ENCODE peak calls at places on chromosome 13, in ten cellular contexts. K is fibroblast of lung, D is heart left ventricle, Q is mammary epithelial cell, F is suprapubic skin, M is tibial artery, L is heart right ventricle, N is GM23338, H is AG04450, P is aorta. O is an unnamed sample.

GRCh38 chr13:35833571-35834305 is 297.4 kb downstream of the DCLK1 start:
- DNase-seq in K (no peak), D (no peak), Q (no peak), F (no peak), M (no peak), L (no peak), N (no peak), H (no peak), P (no peak), O (no peak)

GRCh38 chr13:29362849-29363604 is 232.5 kb downstream of the SLC7A1 start:
- DNase-seq in K (peak), D (no peak), Q (peak), F (no peak), M (no peak), L (peak), N (peak), H (peak), P (peak), O (no peak)

GRCh38 chr13:106981050-106981449 is 413.1 kb upstream of the ARGLU1 start:
- DNase-seq in K (no peak), D (no peak), Q (no peak), F (no peak), M (no peak), L (no peak), N (no peak), H (no peak), P (no peak), O (no peak)

GRCh38 chr13:74562381-74562780 is 428.2 kb upstream of the KLF12 start:
- DNase-seq in K (peak), D (no peak), Q (peak), F (no peak), M (no peak), L (no peak), N (no peak), H (no peak), P (no peak), O (no peak)

GRCh38 chr13:73715114-73715909 is 418.9 kb downstream of the KLF12 start:
- DNase-seq in K (no peak), D (no peak), Q (peak), F (no peak), M (no peak), L (no peak), N (no peak), H (no peak), P (no peak), O (no peak)

GRCh38 chr13:94749162-94749561 is 36.8 kb upstream of the SOX21 start:
- DNase-seq in K (no peak), D (no peak), Q (no peak), F (no peak), M (no peak), L (no peak), N (no peak), H (no peak), P (no peak), O (no peak)

GRCh38 chr13:63435668-63436275 is 2020.1 kb upstream of the PCDH20 start:
- DNase-seq in K (peak), D (no peak), Q (peak), F (no peak), M (no peak), L (no peak), N (no peak), H (peak), P (no peak), O (peak)

GRCh38 chr13:78780708-78781107 is 121.8 kb upstream of the OBI1 start:
- DNase-seq in K (no peak), D (no peak), Q (no peak), F (no peak), M (no peak), L (no peak), N (no peak), H (no peak), P (no peak), O (no peak)

GRCh38 chr13:44292545-44292944 is 81.1 kb upstream of the SERP2 start:
- DNase-seq in K (no peak), D (no peak), Q (no peak), F (no peak), M (no peak), L (peak), N (no peak), H (no peak), P (no peak), O (no peak)

GRCh38 chr13:74556002-74556551 is 421.9 kb upstream of the KLF12 start:
- DNase-seq in K (no peak), D (no peak), Q (no peak), F (no peak), M (no peak), L (no peak), N (no peak), H (no peak), P (no peak), O (no peak)

GRCh38 chr13:75399168-75399878 is 82.6 kb downstream of the TBC1D4 start:
- DNase-seq in K (peak), D (no peak), Q (no peak), F (no peak), M (no peak), L (no peak), N (no peak), H (no peak), P (no peak), O (no peak)

GRCh38 chr13:50006426-50007135 is 8.7 kb upstream of the KCNRG start:
- DNase-seq in K (peak), D (no peak), Q (no peak), F (no peak), M (no peak), L (no peak), N (no peak), H (no peak), P (no peak), O (no peak)

GRCh38 chr13:29522044-29522685 is 73.3 kb downstream of the SLC7A1 start:
- DNase-seq in K (peak), D (no peak), Q (no peak), F (no peak), M (peak), L (no peak), N (no peak), H (no peak), P (no peak), O (no peak)

GRCh38 chr13:73544175-73544574 is 485.4 kb downstream of the KLF5 start:
- DNase-seq in K (no peak), D (no peak), Q (no peak), F (no peak), M (no peak), L (no peak), N (no peak), H (no peak), P (no peak), O (no peak)

GRCh38 chr13:20425819-20426219 is 99.8 kb downstream of the CRYL1 start:
- DNase-seq in K (peak), D (no peak), Q (peak), F (peak), M (no peak), L (no peak), N (no peak), H (no peak), P (no peak), O (no peak)

GRCh38 chr13:100597253-100597652 is 8.7 kb upstream of the GGACT start:
- DNase-seq in K (peak), D (no peak), Q (no peak), F (no peak), M (no peak), L (no peak), N (no peak), H (no peak), P (no peak), O (no peak)

GRCh38 chr13:99356216-99357089 is 49.3 kb upstream of the GPR183 start:
- DNase-seq in K (peak), D (no peak), Q (no peak), F (no peak), M (peak), L (peak), N (no peak), H (peak), P (no peak), O (no peak)

GRCh38 chr13:67351915-67352314 is 121.8 kb upstream of the PCDH9 start:
- DNase-seq in K (peak), D (no peak), Q (no peak), F (no peak), M (no peak), L (no peak), N (no peak), H (no peak), P (no peak), O (no peak)

GRCh38 chr13:90968510-90968909 is 379.0 kb upstream of the MIR17HG start:
- DNase-seq in K (peak), D (no peak), Q (peak), F (no peak), M (no peak), L (no peak), N (peak), H (no peak), P (no peak), O (no peak)

GRCh38 chr13:46010148-46010547 is 42.4 kb downstream of the ZC3H13 start:
- DNase-seq in K (no peak), D (no peak), Q (no peak), F (no peak), M (no peak), L (no peak), N (peak), H (no peak), P (no peak), O (no peak)

GRCh38 chr13:30730526-30730925 is 4.8 kb upstream of the ALOX5AP start:
- DNase-seq in K (no peak), D (no peak), Q (no peak), F (no peak), M (no peak), L (no peak), N (peak), H (no peak), P (no peak), O (no peak)
- H3K27ac ChIP-seq in K (no peak), D (no peak), Q (no peak), F (no peak), M (peak), L (no peak), N (no peak), H (no peak), P (no peak), O (no peak)

GRCh38 chr13:111061338-111062045 is 53.6 kb upstream of the ARHGEF7 start:
- DNase-seq in K (no peak), D (no peak), Q (no peak), F (no peak), M (no peak), L (no peak), N (no peak), H (no peak), P (no peak), O (no peak)

GRCh38 chr13:111064661-111065060 is 50.4 kb upstream of the ARHGEF7 start:
- DNase-seq in K (no peak), D (no peak), Q (no peak), F (no peak), M (no peak), L (no peak), N (no peak), H (no peak), P (no peak), O (no peak)

GRCh38 chr13:111062305-111062704 is 52.8 kb upstream of the ARHGEF7 start:
- DNase-seq in K (no peak), D (no peak), Q (no peak), F (no peak), M (no peak), L (no peak), N (no peak), H (no peak), P (no peak), O (no peak)

GRCh38 chr13:111058796-111059506 is 56.2 kb upstream of the ARHGEF7 start:
- DNase-seq in K (no peak), D (no peak), Q (peak), F (no peak), M (no peak), L (no peak), N (no peak), H (no peak), P (no peak), O (no peak)

DNA sequence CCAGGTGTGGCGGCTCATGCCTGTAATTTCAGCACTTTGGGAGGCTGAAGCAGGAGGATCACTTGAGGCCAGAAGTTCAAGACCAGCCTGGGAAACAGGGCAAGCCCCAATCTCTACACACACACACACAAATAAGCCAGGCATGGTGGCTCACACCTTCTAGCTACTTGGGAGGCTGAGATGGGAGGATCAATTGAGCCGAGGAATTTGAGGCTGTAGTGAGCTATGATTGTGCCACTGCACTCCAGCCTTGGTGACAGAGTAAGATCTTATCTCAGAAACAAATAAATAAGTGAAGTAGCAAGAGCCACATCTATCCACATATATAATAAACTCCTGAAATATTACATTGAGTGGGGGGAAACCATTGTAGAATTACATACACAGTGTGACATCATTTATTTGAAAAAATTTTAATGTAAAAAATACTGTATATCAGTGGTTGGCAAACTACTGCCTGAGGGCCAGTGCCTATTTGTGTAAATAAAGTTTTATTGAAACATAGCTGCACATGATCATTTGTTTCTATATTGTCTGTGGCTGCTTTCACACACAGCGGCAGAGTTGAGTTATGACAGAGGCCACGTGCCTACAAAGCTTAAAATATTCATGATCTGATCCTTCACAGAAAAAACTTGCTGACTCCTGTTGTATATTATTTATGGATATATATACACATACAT is 54.7 kb upstream of the ARHGEF7 start:
- DNase-seq in K (no peak), D (no peak), Q (no peak), F (no peak), M (no peak), L (no peak), N (no peak), H (no peak), P (no peak), O (no peak)
- H3K27ac ChIP-seq in K (no peak), D (no peak), Q (no peak), F (no peak), M (no peak), L (no peak), N (no peak), H (no peak), P (no peak), O (no peak)

GRCh38 chr13:40187324-40187795 is 479.1 kb downstream of the FOXO1 start:
- DNase-seq in K (no peak), D (no peak), Q (no peak), F (no peak), M (no peak), L (no peak), N (peak), H (no peak), P (no peak), O (no peak)
- H3K27ac ChIP-seq in K (no peak), D (no peak), Q (no peak), F (no peak), M (no peak), L (no peak), N (no peak), H (no peak), P (no peak), O (no peak)

GRCh38 chr13:40148742-40149141 is 493.3 kb downstream of the COG6 start:
- DNase-seq in K (no peak), D (no peak), Q (no peak), F (no peak), M (no peak), L (no peak), N (no peak), H (no peak), P (no peak), O (no peak)
- H3K27ac ChIP-seq in K (no peak), D (peak), Q (no peak), F (peak), M (peak), L (peak), N (no peak), H (no peak), P (peak), O (no peak)

GRCh38 chr13:92950771-92951170 is 275.8 kb upstream of the GPC6 start:
- DNase-seq in K (no peak), D (no peak), Q (no peak), F (no peak), M (no peak), L (no peak), N (no peak), H (no peak), P (no peak), O (no peak)
- H3K27ac ChIP-seq in K (no peak), D (no peak), Q (no peak), F (no peak), M (no peak), L (no peak), N (no peak), H (no peak), P (no peak), O (no peak)

DNA sequence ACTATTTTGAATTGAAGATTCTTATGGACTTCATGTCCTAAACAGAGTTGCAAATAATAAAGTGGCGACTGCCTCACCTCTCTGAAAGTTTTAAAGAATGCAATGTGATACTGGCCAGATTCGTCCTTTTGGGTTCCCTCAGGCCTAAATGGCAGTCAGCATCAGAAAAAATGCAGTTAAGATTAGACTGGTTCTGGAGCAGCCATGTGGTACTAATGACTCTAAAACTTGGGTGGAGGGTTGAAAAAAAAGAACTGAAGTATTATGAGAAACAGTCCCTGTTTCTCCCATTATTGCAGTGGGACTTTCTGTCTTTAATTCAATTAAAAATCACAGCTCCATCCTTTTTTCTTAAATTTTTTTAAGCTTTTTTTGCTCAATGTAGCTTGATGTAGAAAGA is 37.3 kb downstream of the WDFY2 start:
- DNase-seq in K (no peak), D (no peak), Q (no peak), F (no peak), M (no peak), L (no peak), N (no peak), H (no peak), P (no peak), O (no peak)
- H3K27ac ChIP-seq in K (no peak), D (no peak), Q (no peak), F (no peak), M (no peak), L (no peak), N (peak), H (no peak), P (no peak), O (no peak)

O was measured in epithelial cell of prostate.